ENCODE peak calls at places on chromosome 19, in five cellular contexts. N is prostate gland, H is left ventricle myocardium inferior, T is lower lobe of right lung, B is heart left ventricle. Q is an unnamed sample. For H3K36me3, the result is how much of the 10 kb centered on the place peaks cover.

GRCh38 chr19:51887522-51888498 is at the start of gene ZNF577:
- DNase-seq in N (peak), H (peak), T (peak), B (peak), Q (peak)

GRCh38 chr19:42242071-42242511 is 311 bp downstream of the GSK3A start:
- DNase-seq in N (no peak), H (no peak), T (no peak), B (peak), Q (peak)

GRCh38 chr19:55118401-55118991 is 1.1 kb upstream of the PPP1R12C start:
- DNase-seq in N (no peak), H (peak), T (peak), B (peak), Q (peak)

GRCh38 chr19:55216461-55217198 is 7.3 kb upstream of the PTPRH start:
- DNase-seq in N (peak), H (peak), T (peak), B (peak), Q (peak)

GRCh38 chr19:39542198-39542597 is 2.2 kb upstream of the EID2 start:
- DNase-seq in N (no peak), H (no peak), T (no peak), B (no peak), Q (no peak)

GRCh38 chr19:18558595-18558994 is 925 bp downstream of the KXD1 start:
- DNase-seq in N (no peak), H (no peak), T (no peak), B (no peak), Q (no peak)

GRCh38 chr19:8423821-8424223 is 10.7 kb downstream of the MARCHF2 start:
- DNase-seq in N (peak), H (peak), T (peak), B (peak), Q (peak)

GRCh38 chr19:55477905-55478304 is 1.5 kb downstream of the ZNF628 start:
- DNase-seq in N (no peak), H (no peak), T (no peak), B (no peak), Q (no peak)

GRCh38 chr19:46984077-46985010 is 35.3 kb upstream of the NPAS1 start:
- DNase-seq in N (no peak), H (peak), T (no peak), B (no peak), Q (peak)

GRCh38 chr19:33282036-33282686 is 20.2 kb downstream of the CEBPA start:
- DNase-seq in N (no peak), H (no peak), T (no peak), B (no peak), Q (no peak)

GRCh38 chr19:41774515-41774980 is 19.2 kb downstream of the CEACAM6 start:
- DNase-seq in N (peak), H (no peak), T (peak), B (no peak), Q (no peak)

GRCh38 chr19:45171211-45171623 is 6.8 kb downstream of the TRAPPC6A start:
- DNase-seq in N (no peak), H (no peak), T (no peak), B (no peak), Q (no peak)

GRCh38 chr19:31292639-31293185 is 56.5 kb downstream of the TSHZ3 start:
- DNase-seq in N (no peak), H (no peak), T (no peak), B (no peak), Q (no peak)

GRCh38 chr19:40331052-40331451 is 17.1 kb downstream of the C19orf47 start:
- DNase-seq in N (peak), H (no peak), T (peak), B (no peak), Q (no peak)

GRCh38 chr19:29448046-29448445 is 77.7 kb upstream of the VSTM2B start:
- DNase-seq in N (no peak), H (no peak), T (no peak), B (no peak), Q (no peak)

GRCh38 chr19:5803752-5804515 is 933 bp upstream of the NRTN start:
- DNase-seq in N (peak), H (peak), T (peak), B (peak), Q (peak)

GRCh38 chr19:19061491-19061890 is 2.3 kb upstream of the SLC25A42 start:
- DNase-seq in N (no peak), H (peak), T (no peak), B (peak), Q (no peak)

GRCh38 chr19:53037101-53038097 is 7.1 kb upstream of the ERVV-2 start:
- DNase-seq in N (no peak), H (peak), T (peak), B (peak), Q (no peak)

GRCh38 chr19:42191855-42192254 is 25.6 kb downstream of the DEDD2 start:
- DNase-seq in N (no peak), H (no peak), T (no peak), B (no peak), Q (no peak)

GRCh38 chr19:41604831-41605230 is 22.0 kb downstream of the CEACAM4 start:
- DNase-seq in N (no peak), H (no peak), T (no peak), B (no peak), Q (no peak)

GRCh38 chr19:42246143-42246868 is 3.9 kb upstream of the GSK3A start:
- DNase-seq in N (no peak), H (peak), T (peak), B (peak), Q (peak)

GRCh38 chr19:31339405-31339804 is 9.8 kb downstream of the TSHZ3 start:
- DNase-seq in N (no peak), H (no peak), T (no peak), B (no peak), Q (no peak)

GRCh38 chr19:21610341-21610740 is 104.9 kb downstream of the ZNF429 start:
- DNase-seq in N (no peak), H (no peak), T (no peak), B (no peak), Q (no peak)

GRCh38 chr19:46386996-46387712 is 26.2 kb downstream of the CCDC8 start:
- DNase-seq in N (no peak), H (no peak), T (peak), B (no peak), Q (no peak)

GRCh38 chr19:44637390-44637764 is 6.3 kb upstream of the PVR start:
- DNase-seq in N (no peak), H (no peak), T (no peak), B (no peak), Q (no peak)

GRCh38 chr19:30406220-30406944 is 34.2 kb downstream of the ZNF536 start:
- DNase-seq in N (no peak), H (peak), T (no peak), B (no peak), Q (no peak)

GRCh38 chr19:7900931-7901330 is 2.7 kb upstream of the MAP2K7 start:
- DNase-seq in N (no peak), H (no peak), T (no peak), B (no peak), Q (no peak)

GRCh38 chr19:33143897-33144405 is 12.0 kb downstream of the WDR88 start:
- DNase-seq in N (peak), H (peak), T (peak), B (peak), Q (peak)

GRCh38 chr19:5360003-5360820 is 19.6 kb upstream of the PTPRS start:
- DNase-seq in N (no peak), H (no peak), T (no peak), B (no peak), Q (no peak)

GRCh38 chr19:8041553-8041952 is 11.0 kb upstream of the CCL25 start:
- DNase-seq in N (no peak), H (no peak), T (no peak), B (no peak), Q (no peak)

GRCh38 chr19:54463531-54464043 is at the start of gene LENG9:
- DNase-seq in N (peak), H (peak), T (peak), B (peak), Q (peak)

GRCh38 chr19:45424191-45425058 is 708 bp upstream of the ERCC1 start:
- DNase-seq in N (peak), H (peak), T (peak), B (peak), Q (peak)

GRCh38 chr19:29966594-29967249 is 24.7 kb downstream of the URI1 start:
- DNase-seq in N (no peak), H (no peak), T (no peak), B (no peak), Q (no peak)

GRCh38 chr19:8459520-8460260 is 14.9 kb downstream of the HNRNPM start:
- DNase-seq in N (no peak), H (no peak), T (no peak), B (no peak), Q (no peak)

GRCh38 chr19:14116918-14117578 is 514 bp downstream of the PRKACA start:
- DNase-seq in N (no peak), H (peak), T (peak), B (peak), Q (peak)

DNA sequence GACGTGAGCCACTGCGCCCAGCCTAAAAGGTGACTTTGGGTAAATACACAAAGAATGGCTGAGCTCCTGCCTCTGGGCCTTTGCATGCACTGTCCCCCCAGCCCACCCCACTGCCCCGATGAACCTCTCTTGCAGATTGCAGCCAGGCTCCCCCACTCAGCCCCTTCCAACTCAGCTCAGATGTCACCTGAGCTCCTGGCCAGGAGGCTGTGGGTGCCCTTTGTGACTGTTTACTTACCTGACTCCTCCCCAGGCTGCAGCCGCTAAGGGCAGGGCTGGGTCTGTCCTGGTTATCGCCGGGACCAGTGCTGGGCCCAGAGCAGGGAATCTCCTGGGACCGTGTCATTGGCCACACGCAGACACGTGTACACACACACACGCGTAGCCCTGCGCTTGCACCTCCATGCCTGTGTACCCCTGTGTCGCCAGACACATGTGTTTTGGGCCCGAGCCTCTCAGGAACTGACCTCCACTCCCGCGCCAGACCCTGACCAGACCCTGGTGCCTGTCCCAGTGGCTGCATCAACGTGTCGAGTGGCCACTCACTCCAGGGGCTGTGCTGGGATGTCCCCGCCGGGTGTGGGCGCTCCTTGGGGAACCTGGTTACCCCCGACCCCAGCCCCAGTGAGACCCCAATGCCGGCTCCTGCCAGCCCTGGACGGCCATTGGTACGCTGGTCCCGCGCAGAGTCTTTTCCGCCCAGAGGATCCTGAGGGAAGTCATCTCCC is 18.7 kb downstream of the EFNA2 start:
- DNase-seq in N (no peak), H (no peak), T (no peak), B (no peak), Q (no peak)
- H3K36me3 ChIP-seq in N (under half), H (under half), T (under half), B (under half), Q (under half)

GRCh38 chr19:56554272-56554869 is 12.9 kb upstream of the ZNF470 start:
- DNase-seq in N (no peak), H (no peak), T (no peak), B (no peak), Q (no peak)
- H3K36me3 ChIP-seq in N (under half), H (half or more), T (under half), B (half or more), Q (under half)

GRCh38 chr19:13027031-13027430 is 31.8 kb downstream of the NFIX start:
- DNase-seq in N (no peak), H (no peak), T (no peak), B (no peak), Q (no peak)
- H3K36me3 ChIP-seq in N (under half), H (under half), T (under half), B (under half), Q (under half)

DNA sequence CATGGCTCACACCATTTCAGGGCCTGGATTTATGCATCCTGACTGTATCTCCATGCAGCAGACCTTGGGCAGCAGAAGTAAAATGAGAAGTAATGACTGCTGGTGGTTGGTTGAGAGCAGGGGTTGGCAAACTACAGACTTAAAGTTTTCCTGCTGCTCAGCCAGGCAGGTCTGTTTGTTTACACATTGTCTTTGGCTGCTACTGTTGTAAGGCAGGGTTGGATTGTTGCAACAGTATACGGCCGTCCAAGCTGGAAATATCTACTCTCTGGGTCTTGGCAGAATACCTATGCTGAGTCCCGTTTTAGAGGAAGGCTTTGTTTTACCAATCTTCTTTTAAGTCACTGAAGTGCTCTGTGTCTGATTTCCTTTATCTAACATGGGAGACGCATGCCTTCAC is 13.5 kb downstream of the SNRNP70 start:
- DNase-seq in N (peak), H (no peak), T (no peak), B (no peak), Q (no peak)
- H3K36me3 ChIP-seq in N (under half), H (half or more), T (half or more), B (under half), Q (under half)

GRCh38 chr19:50401505-50402450 is 17.0 kb upstream of the SPIB start:
- DNase-seq in N (no peak), H (no peak), T (no peak), B (no peak), Q (no peak)
- H3K36me3 ChIP-seq in N (under half), H (under half), T (under half), B (under half), Q (under half)

GRCh38 chr19:6825076-6825774 is 52.7 kb downstream of the VAV1 start:
- DNase-seq in N (no peak), H (no peak), T (no peak), B (no peak), Q (no peak)
- H3K36me3 ChIP-seq in N (under half), H (under half), T (under half), B (under half), Q (under half)

GRCh38 chr19:17411801-17412200 is 6.4 kb upstream of the BST2 start:
- DNase-seq in N (no peak), H (no peak), T (no peak), B (no peak), Q (no peak)
- H3K36me3 ChIP-seq in N (under half), H (under half), T (under half), B (under half), Q (under half)

DNA sequence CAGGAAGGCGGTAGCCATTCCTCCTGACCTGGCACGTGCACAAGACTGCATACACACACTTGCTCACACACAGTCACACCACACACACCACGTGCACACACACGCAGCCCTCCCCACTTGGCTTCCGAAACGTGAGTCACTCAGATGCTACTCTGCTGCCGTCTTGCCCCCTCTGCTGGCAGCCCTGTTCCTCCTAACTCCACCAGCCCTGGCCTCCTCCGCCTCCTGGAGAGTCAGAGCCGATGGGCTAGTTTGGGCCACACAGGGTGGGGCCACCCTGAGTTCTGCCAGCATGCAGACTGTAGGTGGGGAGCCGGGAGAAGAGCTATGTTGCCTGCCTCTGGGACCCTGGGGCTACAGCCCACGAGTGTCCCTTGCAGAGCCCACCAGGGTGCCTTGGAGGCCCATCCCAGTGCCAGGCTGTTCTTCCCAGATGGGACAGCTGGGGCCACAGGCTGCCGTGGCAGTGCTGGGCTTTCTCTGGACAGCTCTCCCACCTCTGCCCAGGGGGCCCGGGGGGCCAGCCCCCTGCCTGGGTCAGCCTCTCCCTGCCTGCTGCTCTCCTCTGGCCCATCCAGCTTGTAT is 12.1 kb downstream of the PIN1 start:
- DNase-seq in N (peak), H (no peak), T (no peak), B (no peak), Q (peak)
- H3K36me3 ChIP-seq in N (under half), H (half or more), T (half or more), B (under half), Q (under half)

GRCh38 chr19:4114181-4114580 is 9.7 kb downstream of the MAP2K2 start:
- DNase-seq in N (no peak), H (no peak), T (no peak), B (no peak), Q (no peak)
- H3K36me3 ChIP-seq in N (under half), H (half or more), T (half or more), B (under half), Q (under half)

DNA sequence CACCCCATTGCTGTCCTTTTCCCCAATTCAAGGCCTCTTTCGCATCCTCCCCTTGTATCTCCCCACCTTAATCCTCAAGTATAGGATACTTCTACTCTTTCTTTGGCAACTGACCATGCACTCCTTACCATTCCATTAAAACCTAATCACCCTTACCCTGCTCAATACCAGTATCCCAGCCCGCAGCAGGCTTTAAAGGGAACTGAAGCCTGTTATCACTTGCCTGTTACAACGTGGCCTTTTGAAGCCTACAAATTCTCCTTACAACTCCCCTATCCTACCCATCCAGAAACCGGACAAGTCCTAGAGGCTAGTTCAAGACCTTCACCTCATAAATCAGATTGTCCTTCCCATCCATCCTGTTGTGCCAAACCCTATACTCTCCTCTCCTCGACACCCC is 16.2 kb upstream of the OR10H1 start:
- DNase-seq in N (no peak), H (no peak), T (no peak), B (no peak), Q (no peak)
- H3K36me3 ChIP-seq in N (under half), H (under half), T (under half), B (under half), Q (under half)

Q was measured in aorta.